ENCODE peak calls at places on chromosomes 13 and 19, in four cellular contexts. M is A549, C is K562, Y is HepG2. E is an unnamed sample.

GRCh38 chr19:3478409-3479176 is 1.7 kb downstream of the SMIM24 start:
- DNase-seq in M (no peak), C (peak), Y (no peak), E (no peak)

GRCh38 chr19:43553656-43554055 is 20.7 kb downstream of the ZNF575 start:
- DNase-seq in C (no peak), Y (no peak), M (no peak), E (no peak)

GRCh38 chr13:101204270-101205011 is 211.9 kb downstream of the NALCN start:
- DNase-seq in C (no peak), M (no peak), Y (no peak), E (no peak)

GRCh38 chr13:99085139-99085845 is 107.4 kb upstream of the DOCK9 start:
- DNase-seq in C (peak), Y (no peak), M (no peak), E (no peak)

GRCh38 chr13:40288259-40288658 is 378.2 kb downstream of the FOXO1 start:
- DNase-seq in C (no peak), Y (no peak), M (no peak), E (no peak)

GRCh38 chr13:76667551-76667950 is 218.7 kb downstream of the KCTD12 start:
- DNase-seq in Y (no peak), M (peak), C (no peak), E (no peak)

GRCh38 chr13:25886438-25887214 is 165.2 kb downstream of the SHISA2 start:
- DNase-seq in C (no peak), Y (no peak), M (no peak), E (no peak)

GRCh38 chr19:37537391-37537947 is 30.7 kb downstream of the ZNF793 start:
- DNase-seq in M (no peak), Y (no peak), C (no peak), E (no peak)

GRCh38 chr13:89940383-89940782 is 1407.1 kb upstream of the MIR17HG start:
- DNase-seq in C (no peak), Y (no peak), M (no peak), E (no peak)
- TF ChIP-seq SMC3 in C (no peak), Y (no peak), M (no peak), E (no peak)

GRCh38 chr13:29994911-29995601 is 144.6 kb upstream of the UBL3 start:
- DNase-seq in M (no peak), Y (no peak), C (no peak), E (no peak)
- TF ChIP-seq POLR2AphosphoS2 in M (no peak), Y (no peak), C (no peak), E (no peak)

GRCh38 chr13:97946951-97947588 is 6.4 kb upstream of the IPO5 start:
- DNase-seq in C (no peak), Y (no peak), M (peak), E (no peak)
- TF ChIP-seq SMC3 in C (no peak), Y (no peak), M (no peak), E (no peak)

GRCh38 chr19:12769689-12770088 is 5.7 kb downstream of the HOOK2 start:
- DNase-seq in M (no peak), Y (no peak), C (peak), E (no peak)
- TF ChIP-seq POLR2AphosphoS2 in M (no peak), Y (no peak), C (no peak), E (no peak)

E was measured in GM12878.